ENCODE peak calls at places on chromosomes 3 and 15, in five cellular contexts. L, F, U, Q and Y are unnamed samples.

GRCh38 chr15:57048930-57049550 is 130.6 kb downstream of the TCF12 start:
- DNase-seq in L (no peak), U (no peak), F (peak), Q (no peak), Y (no peak)

GRCh38 chr3:50340404-50341329 is at the start of gene RASSF1:
- DNase-seq in U (peak), L (peak), Q (no peak), F (peak), Y (no peak)

GRCh38 chr15:32730677-32731654 is 13.2 kb downstream of the GREM1 start:
- DNase-seq in Q (no peak), L (no peak), U (no peak), F (peak), Y (no peak)

GRCh38 chr3:125214738-125215137 is 2.2 kb upstream of the SLC12A8 start:
- DNase-seq in L (no peak), Q (no peak), F (peak), U (peak), Y (no peak)

GRCh38 chr3:37457392-37458065 is 283.1 kb upstream of the LRRFIP2 start:
- DNase-seq in F (peak), U (no peak), L (no peak), Q (no peak), Y (no peak)

GRCh38 chr3:151925876-151926275 is 52.4 kb downstream of the SUCNR1 start:
- DNase-seq in F (peak), L (no peak), Q (peak), U (peak), Y (no peak)

GRCh38 chr3:46910166-46910760 is 32.7 kb downstream of the PTH1R start:
- DNase-seq in F (no peak), L (peak), U (no peak), Q (no peak), Y (no peak)

GRCh38 chr15:64426845-64427465 is 33.4 kb upstream of the ZNF609 start:
- DNase-seq in F (peak), U (peak), Q (no peak), L (no peak), Y (no peak)

GRCh38 chr3:85148056-85148455 is 189.3 kb downstream of the CADM2 start:
- DNase-seq in L (no peak), F (no peak), U (no peak), Q (no peak), Y (no peak)

GRCh38 chr3:195574497-195575304 is 9.0 kb downstream of the APOD start:
- DNase-seq in F (no peak), L (peak), U (no peak), Q (no peak), Y (no peak)

GRCh38 chr3:123576119-123576518 is 8.7 kb downstream of the HACD2 start:
- DNase-seq in U (peak), F (peak), L (no peak), Q (no peak), Y (no peak)

GRCh38 chr3:94063497-94064119 is 747 bp downstream of the NSUN3 start:
- DNase-seq in F (no peak), L (no peak), Q (no peak), U (peak), Y (no peak)

GRCh38 chr15:95286911-95287769 is 1043.4 kb upstream of the NR2F2 start:
- DNase-seq in Q (no peak), L (no peak), F (no peak), U (no peak), Y (no peak)

GRCh38 chr3:17431477-17432045 is 310.9 kb downstream of the TBC1D5 start:
- DNase-seq in L (no peak), U (peak), F (peak), Q (no peak), Y (no peak)

GRCh38 chr3:194275721-194276120 is 75.4 kb downstream of the CPN2 start:
- DNase-seq in Q (no peak), U (no peak), L (peak), F (no peak), Y (no peak)

GRCh38 chr3:124034016-124034808 is 42.3 kb upstream of the ROPN1 start:
- DNase-seq in L (peak), F (peak), Q (no peak), U (no peak), Y (peak)

GRCh38 chr3:47394867-47395266 is 14.0 kb downstream of the PTPN23 start:
- DNase-seq in U (no peak), L (no peak), F (peak), Q (no peak), Y (no peak)

GRCh38 chr3:131143802-131144201 is 117.1 kb downstream of the NEK11 start:
- DNase-seq in Q (no peak), L (no peak), U (no peak), F (no peak), Y (no peak)

GRCh38 chr15:48637639-48638038 is 7.9 kb downstream of the FBN1 start:
- DNase-seq in Q (no peak), L (no peak), U (no peak), F (no peak), Y (no peak)

GRCh38 chr3:127165036-127165435 is 27.9 kb upstream of the PRR23E start:
- DNase-seq in L (no peak), Q (no peak), U (no peak), F (no peak), Y (no peak)

GRCh38 chr3:114404590-114404989 is 110.8 kb downstream of the TIGIT start:
- DNase-seq in L (no peak), F (peak), U (no peak), Q (no peak), Y (no peak)

GRCh38 chr3:50264964-50265485 is 3.9 kb upstream of the SEMA3B start:
- DNase-seq in L (no peak), Q (no peak), F (no peak), U (no peak), Y (no peak)

GRCh38 chr3:110126065-110126464 is 788.7 kb upstream of the DPPA4 start:
- DNase-seq in U (peak), L (no peak), Q (no peak), F (peak), Y (no peak)

GRCh38 chr15:35306361-35306981 is 221.4 kb upstream of the NANOGP8 start:
- DNase-seq in Q (no peak), F (peak), U (peak), L (no peak), Y (no peak)

GRCh38 chr3:63910873-63911272 is 1.3 kb downstream of the SCAANT1 start:
- DNase-seq in L (no peak), Q (no peak), F (peak), U (no peak), Y (no peak)

GRCh38 chr3:132973441-132973840 is 64.8 kb upstream of the TMEM108 start:
- DNase-seq in F (no peak), Q (no peak), U (no peak), L (no peak), Y (no peak)

GRCh38 chr3:13879102-13879945 is 547 bp downstream of the WNT7A start:
- DNase-seq in Q (no peak), F (no peak), U (no peak), L (peak), Y (no peak)

GRCh38 chr3:195013962-195014361 is 257.0 kb downstream of the XXYLT1 start:
- DNase-seq in L (peak), U (no peak), Q (no peak), F (no peak), Y (no peak)

GRCh38 chr15:74799255-74799842 is 13.3 kb upstream of the LMAN1L start:
- DNase-seq in F (no peak), Q (no peak), U (no peak), L (no peak), Y (no peak)

GRCh38 chr3:151468284-151468917 is 7.5 kb upstream of the IGSF10 start:
- DNase-seq in L (no peak), F (peak), Q (no peak), U (peak), Y (peak)

GRCh38 chr15:94910166-94910565 is 678.8 kb downstream of the MCTP2 start:
- DNase-seq in F (peak), L (no peak), U (no peak), Q (no peak), Y (no peak)

GRCh38 chr3:25911525-25912295 is 121.8 kb downstream of the OXSM start:
- DNase-seq in L (no peak), U (no peak), F (no peak), Q (no peak), Y (no peak)

GRCh38 chr3:42961633-42962032 is 17.5 kb upstream of the GASK1A start:
- DNase-seq in F (peak), U (peak), L (no peak), Q (peak), Y (no peak)

GRCh38 chr15:86553116-86553515 is 473.4 kb downstream of the AGBL1 start:
- DNase-seq in L (no peak), Q (no peak), F (no peak), U (no peak), Y (no peak)

GRCh38 chr3:197700095-197700494 is 36.6 kb downstream of the RUBCN start:
- DNase-seq in Q (peak), L (no peak), U (no peak), F (peak), Y (no peak)

GRCh38 chr3:125381743-125382142 is 6.6 kb upstream of the ZNF148 start:
- DNase-seq in F (peak), L (no peak), U (peak), Q (no peak), Y (no peak)

GRCh38 chr3:62601238-62601856 is 228.0 kb upstream of the FEZF2 start:
- DNase-seq in F (peak), U (peak), Q (no peak), L (no peak), Y (no peak)

GRCh38 chr3:50068134-50068533 is 20.6 kb upstream of the RBM5 start:
- DNase-seq in L (no peak), U (peak), Q (peak), F (no peak), Y (no peak)

DNA sequence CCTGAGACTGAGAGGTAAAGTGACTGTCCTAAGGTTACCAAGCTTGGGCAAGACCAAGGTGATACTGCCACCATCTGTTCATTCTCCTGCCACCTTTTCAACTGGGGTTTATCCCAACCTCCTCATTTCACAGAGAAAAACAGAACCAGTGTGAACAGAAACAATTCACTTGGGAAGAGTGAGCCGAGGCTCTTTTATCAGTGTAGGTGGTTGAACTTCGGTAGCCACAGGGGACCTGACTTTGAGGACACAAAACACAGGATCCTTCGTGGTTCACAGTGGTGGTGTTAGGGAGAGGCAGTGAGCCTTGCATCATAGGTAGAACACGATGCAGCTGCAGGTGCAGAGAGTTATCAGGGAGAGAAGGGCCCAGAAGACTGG is 72.8 kb upstream of the ICE2 start:
- DNase-seq in F (no peak), Q (no peak), L (no peak), U (no peak), Y (no peak)
- TF ChIP-seq CTCF in F (no peak), Q (no peak), L (no peak), U (no peak), Y (no peak)

DNA sequence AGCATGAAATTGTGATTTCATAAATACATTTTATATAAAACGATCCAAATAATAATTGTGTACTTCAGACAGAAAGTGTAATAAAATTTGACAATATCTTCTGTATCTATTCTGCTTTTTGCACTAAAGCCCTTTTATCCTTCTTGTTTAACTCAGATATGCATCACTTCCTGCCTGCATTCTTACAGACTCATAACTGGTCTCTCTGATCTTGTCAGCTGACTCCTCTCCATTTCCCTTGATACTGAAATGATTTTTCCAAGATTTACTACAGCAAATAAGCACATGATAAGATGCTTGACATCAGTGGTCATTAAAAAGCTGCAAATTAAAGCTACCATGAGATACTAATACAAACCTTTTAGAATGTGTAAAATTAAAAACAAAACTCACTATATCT is 25.3 kb upstream of the SI start:
- DNase-seq in Q (no peak), U (no peak), F (no peak), L (no peak), Y (no peak)
- TF ChIP-seq CTCF in Q (no peak), U (no peak), F (no peak), L (no peak), Y (no peak)

GRCh38 chr3:128491900-128492352 is 1.1 kb downstream of the GATA2 start:
- DNase-seq in F (peak), Q (no peak), L (no peak), U (no peak), Y (no peak)

GRCh38 chr3:128491071-128491899 is 1.7 kb downstream of the GATA2 start:
- DNase-seq in Q (no peak), U (no peak), L (peak), F (no peak), Y (no peak)

GRCh38 chr3:128494152-128494650 is 1.2 kb upstream of the GATA2 start:
- DNase-seq in Q (no peak), U (no peak), L (no peak), F (no peak), Y (no peak)

GRCh38 chr3:128493221-128494151 is 485 bp upstream of the GATA2 start:
- DNase-seq in U (no peak), Q (no peak), L (peak), F (no peak), Y (no peak)

GRCh38 chr3:128492353-128493220 is at the start of gene GATA2:
- DNase-seq in F (no peak), L (peak), U (no peak), Q (no peak), Y (no peak)
- TF ChIP-seq CTCF in F (no peak), L (no peak), U (no peak), Q (peak), Y (peak)

GRCh38 chr15:41018534-41018933 is 65.3 kb downstream of the CHAC1 start:
- DNase-seq in F (peak), L (no peak), U (peak), Q (no peak), Y (no peak)
- TF ChIP-seq CTCF in F (no peak), L (peak), U (peak), Q (no peak), Y (peak)

GRCh38 chr15:93063292-93063671 is 25.7 kb downstream of the RGMA start:
- DNase-seq in Q (no peak), L (no peak), U (no peak), F (no peak), Y (no peak)

GRCh38 chr15:93066834-93067648 is 22.0 kb downstream of the RGMA start:
- DNase-seq in L (peak), Q (no peak), F (no peak), U (no peak), Y (no peak)

GRCh38 chr15:93066103-93066725 is 22.8 kb downstream of the RGMA start:
- DNase-seq in F (no peak), Q (no peak), U (no peak), L (peak), Y (no peak)

GRCh38 chr15:93065641-93066045 is 23.4 kb downstream of the RGMA start:
- DNase-seq in F (no peak), L (no peak), U (no peak), Q (no peak), Y (no peak)

DNA sequence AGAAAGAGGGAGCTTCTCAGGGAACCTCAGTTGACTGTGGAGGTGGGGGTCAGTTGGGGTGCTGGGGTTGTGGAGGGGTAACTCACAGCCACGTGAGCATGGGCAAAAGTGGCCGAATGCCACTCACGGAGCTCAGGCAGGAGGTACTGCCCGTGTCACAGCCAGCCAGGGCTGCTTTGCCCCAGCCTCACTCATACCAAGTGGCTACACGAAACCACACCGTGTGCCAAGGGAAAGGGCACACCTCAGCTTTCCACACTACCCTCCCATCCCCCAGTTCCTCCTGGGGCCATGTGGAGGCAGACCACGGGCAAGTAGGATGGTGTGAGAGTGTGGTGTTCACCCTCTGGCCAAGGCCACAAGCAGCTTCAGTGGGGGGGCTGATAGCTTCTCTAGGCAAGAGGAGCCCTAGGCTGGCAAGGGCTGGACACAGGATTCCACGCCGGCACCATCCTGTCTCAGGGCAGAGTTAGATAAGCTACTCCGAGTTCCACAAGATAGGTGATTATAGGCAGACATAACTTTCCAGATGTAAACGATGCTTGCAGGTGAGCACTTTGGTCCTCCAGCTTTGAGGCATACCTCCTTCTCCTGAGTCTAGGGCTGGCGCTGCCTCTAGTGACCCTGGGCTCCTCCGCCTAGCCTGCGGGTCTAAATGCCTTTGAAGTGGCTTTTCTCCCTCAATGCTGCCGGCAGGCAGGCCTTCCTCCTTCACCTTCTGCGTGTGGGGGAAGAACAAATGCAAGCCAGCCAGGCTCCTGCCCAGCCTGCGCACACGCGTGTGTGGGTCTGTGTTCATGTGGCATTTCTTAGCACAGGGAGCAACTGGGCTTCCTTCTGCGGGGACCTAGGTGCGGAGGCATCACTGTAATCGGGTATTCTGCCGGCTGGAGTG is 25.0 kb downstream of the RGMA start:
- DNase-seq in U (no peak), F (no peak), Q (no peak), L (no peak), Y (no peak)
- TF ChIP-seq CTCF in U (no peak), F (no peak), Q (no peak), L (no peak), Y (no peak)

GRCh38 chr3:157066335-157067071 is 93.4 kb downstream of the CCNL1 start:
- DNase-seq in Q (no peak), L (no peak), U (peak), F (peak), Y (no peak)

GRCh38 chr3:157069406-157069805 is 90.5 kb downstream of the CCNL1 start:
- DNase-seq in F (no peak), Q (no peak), U (no peak), L (no peak), Y (no peak)

GRCh38 chr3:157065201-157065600 is 94.7 kb downstream of the CCNL1 start:
- DNase-seq in L (no peak), F (no peak), U (no peak), Q (no peak), Y (no peak)

GRCh38 chr3:157064402-157064801 is 95.5 kb downstream of the CCNL1 start:
- DNase-seq in L (no peak), F (no peak), Q (no peak), U (no peak), Y (no peak)

GRCh38 chr3:157067114-157067513 is 92.8 kb downstream of the CCNL1 start:
- DNase-seq in L (no peak), U (no peak), Q (no peak), F (no peak), Y (no peak)
- TF ChIP-seq CTCF in L (no peak), U (peak), Q (no peak), F (no peak), Y (no peak)

DNA sequence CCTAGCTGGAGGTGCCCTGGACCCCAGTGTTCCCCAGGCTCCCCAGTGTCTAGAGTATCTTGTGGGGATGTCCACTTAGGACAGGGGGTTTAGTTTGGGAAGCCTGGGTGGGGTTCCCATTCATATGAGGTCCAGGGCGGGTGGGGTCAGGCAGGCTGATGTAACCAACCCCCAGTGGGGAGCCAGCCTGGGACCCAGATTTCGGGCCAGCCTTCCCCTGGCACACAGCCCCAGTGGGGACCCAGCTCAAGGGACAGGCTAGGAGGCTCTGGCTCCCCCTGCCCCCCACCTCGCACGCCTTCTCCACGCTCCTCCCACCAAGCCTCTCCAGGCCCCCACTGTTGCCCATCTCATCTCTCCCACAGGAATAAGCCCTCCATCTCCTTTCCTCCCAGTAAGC is 323.5 kb downstream of the UACA start:
- DNase-seq in Q (no peak), L (peak), U (no peak), F (no peak), Y (no peak)
- TF ChIP-seq CTCF in Q (no peak), L (no peak), U (no peak), F (no peak), Y (no peak)

GRCh38 chr3:52041118-52041847 is 15.1 kb downstream of the DUSP7 start:
- DNase-seq in Q (no peak), L (no peak), U (no peak), F (no peak), Y (no peak)
- TF ChIP-seq CTCF in Q (peak), L (no peak), U (peak), F (peak), Y (peak)

DNA sequence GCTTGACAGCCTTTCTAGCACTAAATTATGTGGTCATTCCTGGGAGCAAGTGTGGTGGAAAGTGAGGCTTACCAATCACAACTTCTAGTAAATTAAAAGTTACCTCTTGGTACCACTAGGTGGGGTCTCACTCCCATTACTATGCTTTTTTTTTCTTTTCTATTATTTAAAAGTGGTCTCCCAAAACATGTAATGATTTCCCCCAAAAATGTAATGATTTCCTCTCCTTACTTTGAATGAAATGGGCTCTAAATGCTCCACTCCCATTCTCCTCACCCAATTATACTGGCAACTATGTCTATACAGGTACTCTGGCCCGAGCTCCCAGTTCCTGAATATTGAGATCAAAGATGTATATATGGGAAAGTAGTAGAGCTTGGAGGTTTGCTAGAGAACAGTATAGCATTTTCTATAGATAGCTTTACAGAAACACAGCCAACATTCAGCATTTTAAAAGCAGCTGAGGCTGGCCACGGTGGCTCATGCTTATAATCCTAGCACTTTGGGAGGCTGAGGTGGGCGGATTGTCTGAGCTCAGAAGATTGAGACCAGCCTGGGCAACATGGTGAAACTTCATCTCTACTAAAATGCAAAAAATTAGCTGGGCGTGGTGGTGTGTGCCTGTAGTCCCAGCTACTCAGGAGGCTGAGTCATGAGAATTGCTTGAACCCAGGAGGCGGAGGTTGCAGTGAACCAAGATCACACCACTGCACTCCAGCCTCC is 70.9 kb downstream of the DCUN1D1 start:
- DNase-seq in Q (no peak), L (no peak), U (peak), F (peak), Y (no peak)
- TF ChIP-seq CTCF in Q (peak), L (peak), U (peak), F (peak), Y (peak)